ENCODE peak calls at places on chromosomes 2 and 18, in five cellular contexts. O is breast epithelium, T is prostate gland, R is K562, P is spleen. E is an unnamed sample. For H3K4me1, the result is how much of the 10 kb centered on the place peaks cover.

GRCh38 chr2:120989911-120990441 is 254.3 kb downstream of the GLI2 start:
- DNase-seq in O (no peak), T (no peak), R (no peak), P (no peak), E (no peak)

GRCh38 chr2:86039963-86040655 is 65.6 kb downstream of the POLR1A start:
- DNase-seq in O (peak), T (no peak), R (no peak), P (peak), E (peak)

GRCh38 chr18:33757037-33757436 is 179.0 kb downstream of the ASXL3 start:
- DNase-seq in O (no peak), T (no peak), R (no peak), P (no peak), E (no peak)

GRCh38 chr2:44479127-44479887 is 117.6 kb downstream of the CAMKMT start:
- DNase-seq in O (no peak), T (peak), R (peak), P (no peak), E (no peak)

GRCh38 chr2:240399419-240400318 is 35.8 kb upstream of the GPC1 start:
- DNase-seq in O (no peak), T (no peak), R (no peak), P (peak), E (peak)

GRCh38 chr2:12277305-12278034 is 439.3 kb upstream of the TRIB2 start:
- DNase-seq in O (no peak), T (no peak), R (peak), P (no peak), E (no peak)

GRCh38 chr2:224843141-224843540 is 127.0 kb upstream of the CCDC195 start:
- DNase-seq in O (no peak), T (no peak), R (no peak), P (no peak), E (no peak)

GRCh38 chr2:212730994-212731393 is 192.4 kb upstream of the ERBB4 start:
- DNase-seq in O (no peak), T (no peak), R (no peak), P (no peak), E (no peak)

GRCh38 chr2:232350804-232351685 is 27.5 kb upstream of the ALPP start:
- DNase-seq in O (peak), T (no peak), R (no peak), P (peak), E (peak)

GRCh38 chr2:212902421-212902820 is 249.0 kb downstream of the IKZF2 start:
- DNase-seq in O (no peak), T (no peak), R (no peak), P (no peak), E (no peak)

GRCh38 chr18:12091742-12092141 is 1.9 kb upstream of the ANKRD62 start:
- DNase-seq in O (no peak), T (no peak), R (no peak), P (no peak), E (no peak)

GRCh38 chr2:86392873-86393272 is 48.3 kb upstream of the KDM3A start:
- DNase-seq in O (no peak), T (no peak), R (no peak), P (no peak), E (no peak)

GRCh38 chr2:74205586-74205985 is 7.2 kb downstream of the MTHFD2 start:
- DNase-seq in O (peak), T (peak), R (peak), P (no peak), E (no peak)

GRCh38 chr2:120867290-120868231 is 131.9 kb downstream of the GLI2 start:
- DNase-seq in O (peak), T (peak), R (peak), P (peak), E (peak)

GRCh38 chr2:5691659-5692529 is at the start of gene SOX11:
- DNase-seq in O (peak), T (no peak), R (no peak), P (peak), E (peak)

GRCh38 chr2:196399736-196400691 is 228.6 kb upstream of the STK17B start:
- DNase-seq in O (no peak), T (no peak), R (peak), P (no peak), E (no peak)

GRCh38 chr2:235900631-235901030 is 267.6 kb downstream of the GBX2 start:
- DNase-seq in O (no peak), T (no peak), R (no peak), P (no peak), E (no peak)

GRCh38 chr2:68747413-68747812 is 12.8 kb downstream of the ARHGAP25 start:
- DNase-seq in O (no peak), T (no peak), R (no peak), P (no peak), E (peak)

GRCh38 chr2:45962522-45962921 is 311.0 kb downstream of the PRKCE start:
- DNase-seq in O (peak), T (no peak), R (no peak), P (no peak), E (peak)

GRCh38 chr2:10844083-10844482 is 31.5 kb upstream of the PDIA6 start:
- DNase-seq in O (no peak), T (peak), R (no peak), P (no peak), E (peak)

GRCh38 chr2:111897924-111898702 is at the start of gene MERTK:
- DNase-seq in O (peak), T (peak), R (peak), P (peak), E (peak)
- TF ChIP-seq POLR2AphosphoS5 in O (peak), T (peak), R (no peak), P (peak), E (peak)

GRCh38 chr2:239222346-239223028 is 178.3 kb downstream of the HDAC4 start:
- DNase-seq in O (no peak), T (no peak), R (no peak), P (no peak), E (peak)
- H3K4me1 ChIP-seq in O (under half), T (under half), R (under half), P (under half), E (half or more)

GRCh38 chr2:237223208-237223861 is 137.6 kb downstream of the COPS8 start:
- DNase-seq in O (peak), T (no peak), R (no peak), P (no peak), E (no peak)
- TF ChIP-seq POLR2AphosphoS5 in O (peak), T (no peak), R (no peak), P (no peak), E (no peak)

DNA sequence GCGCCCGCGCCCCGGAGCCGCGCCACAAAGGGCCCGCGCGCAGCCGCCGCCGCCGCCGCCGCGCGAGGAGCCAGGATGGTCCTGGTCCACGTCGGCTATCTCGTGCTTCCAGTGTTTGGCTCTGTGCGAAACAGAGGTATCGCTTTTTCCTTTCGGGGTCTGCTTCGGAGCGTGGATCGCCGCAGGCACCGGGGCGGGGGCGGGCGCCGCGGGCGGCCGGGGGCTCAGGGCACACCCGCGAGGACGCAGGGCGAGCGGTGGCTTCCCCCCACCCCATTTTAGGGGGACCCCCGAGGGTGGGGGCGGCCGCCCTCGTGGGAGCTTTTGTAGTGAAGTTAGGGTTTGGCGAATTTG is 230.0 kb downstream of the HAUS1 start:
- DNase-seq in O (no peak), T (no peak), R (no peak), P (no peak), E (peak)
- H3K4me1 ChIP-seq in O (under half), T (under half), R (under half), P (under half), E (under half)

GRCh38 chr2:24084386-24085375 is at the start of gene TP53I3:
- DNase-seq in O (peak), T (peak), R (peak), P (peak), E (peak)
- TF ChIP-seq POLR2AphosphoS5 in O (peak), T (peak), R (no peak), P (peak), E (peak)

E was measured in sigmoid colon.